ENCODE peak calls at places on chromosomes 12 and 14, in six cellular contexts. Q is kidney tubule cell, C is right cardiac atrium, A is G401, Z is T-helper 9 cell, I is left colon. W is an unnamed sample.

GRCh38 chr14:103279129-103280025 is 54.7 kb upstream of the EIF5 start:
- DNase-seq in Q (peak), C (peak), A (peak), Z (no peak), I (no peak), W (no peak)

GRCh38 chr14:93160353-93160801 is 24.3 kb downstream of the MOAP1 start:
- DNase-seq in Q (peak), C (no peak), A (no peak), Z (no peak), I (peak), W (no peak)

GRCh38 chr12:15855646-15856045 is 26.5 kb upstream of the STRAP start:
- DNase-seq in Q (peak), C (no peak), A (no peak), Z (no peak), I (no peak), W (no peak)

GRCh38 chr12:69345077-69345476 is 3.1 kb upstream of the LYZ start:
- DNase-seq in Q (no peak), C (no peak), A (no peak), Z (no peak), I (no peak), W (no peak)

GRCh38 chr12:24780969-24781368 is 167.9 kb downstream of the BCAT1 start:
- DNase-seq in Q (peak), C (no peak), A (no peak), Z (no peak), I (no peak), W (no peak)

GRCh38 chr14:56857206-56857605 is 46.9 kb upstream of the OTX2 start:
- DNase-seq in Q (no peak), C (no peak), A (peak), Z (no peak), I (no peak), W (no peak)

GRCh38 chr12:89863332-89863938 is 154.8 kb upstream of the ATP2B1 start:
- DNase-seq in Q (no peak), C (no peak), A (no peak), Z (peak), I (peak), W (peak)

GRCh38 chr14:24058260-24058950 is 6.6 kb downstream of the CARMIL3 start:
- DNase-seq in Q (peak), C (peak), A (peak), Z (peak), I (peak), W (peak)

GRCh38 chr14:44662250-44662891 is 155.3 kb upstream of the FSCB start:
- DNase-seq in Q (peak), C (no peak), A (no peak), Z (no peak), I (no peak), W (no peak)

GRCh38 chr14:105865904-105866840 is 339.8 kb downstream of the TMEM121 start:
- DNase-seq in Q (no peak), C (no peak), A (no peak), Z (no peak), I (no peak), W (no peak)

GRCh38 chr14:52279405-52279804 is 11.9 kb downstream of the PTGDR start:
- DNase-seq in Q (no peak), C (no peak), A (no peak), Z (no peak), I (no peak), W (no peak)

GRCh38 chr12:124510301-124510970 is 57.0 kb downstream of the NCOR2 start:
- DNase-seq in Q (peak), C (no peak), A (no peak), Z (no peak), I (peak), W (peak)

GRCh38 chr12:130948136-130948535 is 5.6 kb upstream of the ADGRD1 start:
- DNase-seq in Q (no peak), C (peak), A (no peak), Z (no peak), I (no peak), W (no peak)

GRCh38 chr12:111438501-111438900 is 32.8 kb downstream of the SH2B3 start:
- DNase-seq in Q (peak), C (peak), A (no peak), Z (peak), I (peak), W (no peak)

GRCh38 chr14:105343194-105343593 is 28.6 kb downstream of the PACS2 start:
- DNase-seq in Q (no peak), C (no peak), A (no peak), Z (no peak), I (no peak), W (no peak)

GRCh38 chr14:96146131-96146771 is 58.4 kb upstream of the BDKRB2 start:
- DNase-seq in Q (peak), C (no peak), A (peak), Z (no peak), I (no peak), W (peak)

GRCh38 chr12:64701283-64701682 is 57.9 kb downstream of the GNS start:
- DNase-seq in Q (no peak), C (no peak), A (no peak), Z (no peak), I (no peak), W (no peak)

GRCh38 chr14:101907619-101908018 is 56.8 kb upstream of the DYNC1H1 start:
- DNase-seq in Q (no peak), C (no peak), A (no peak), Z (no peak), I (no peak), W (no peak)

GRCh38 chr12:47849261-47849660 is 29.6 kb upstream of the HDAC7 start:
- DNase-seq in Q (no peak), C (no peak), A (no peak), Z (no peak), I (no peak), W (no peak)

GRCh38 chr12:112169086-112169872 is 43.9 kb downstream of the TRAFD1 start:
- DNase-seq in Q (no peak), C (peak), A (no peak), Z (no peak), I (no peak), W (no peak)

GRCh38 chr12:82694276-82694675 is 7.6 kb downstream of the TMTC2 start:
- DNase-seq in Q (no peak), C (no peak), A (no peak), Z (no peak), I (no peak), W (no peak)

GRCh38 chr12:15527201-15527782 is 205.0 kb downstream of the PTPRO start:
- DNase-seq in Q (peak), C (peak), A (no peak), Z (no peak), I (no peak), W (peak)

GRCh38 chr14:69005432-69006148 is 26.5 kb upstream of the ACTN1 start:
- DNase-seq in Q (peak), C (peak), A (no peak), Z (no peak), I (peak), W (peak)

GRCh38 chr12:41092115-41092514 is 96.0 kb upstream of the PDZRN4 start:
- DNase-seq in Q (no peak), C (no peak), A (no peak), Z (no peak), I (no peak), W (no peak)

GRCh38 chr12:67515679-67516363 is 132.7 kb upstream of the DYRK2 start:
- DNase-seq in Q (no peak), C (no peak), A (no peak), Z (peak), I (peak), W (no peak)

GRCh38 chr12:6927379-6927991 is at the start of gene ATN1:
- DNase-seq in Q (peak), C (peak), A (peak), Z (peak), I (peak), W (peak)

GRCh38 chr14:98548071-98548686 is 723.8 kb downstream of the BCL11B start:
- DNase-seq in Q (no peak), C (no peak), A (no peak), Z (no peak), I (no peak), W (no peak)

GRCh38 chr14:35287481-35288013 is 4.6 kb upstream of the PSMA6 start:
- DNase-seq in Q (peak), C (no peak), A (no peak), Z (no peak), I (no peak), W (no peak)

GRCh38 chr14:104827173-104828055 is 26.5 kb downstream of the ZBTB42 start:
- DNase-seq in Q (peak), C (peak), A (peak), Z (peak), I (peak), W (no peak)

GRCh38 chr14:89952581-89952980 is 1.9 kb downstream of the EFCAB11 start:
- DNase-seq in Q (no peak), C (no peak), A (no peak), Z (no peak), I (no peak), W (no peak)

GRCh38 chr14:20682435-20683124 is 1.8 kb upstream of the RNASE4 start:
- DNase-seq in Q (peak), C (peak), A (peak), Z (peak), I (peak), W (peak)

GRCh38 chr12:65822732-65823480 is 1.4 kb upstream of the HMGA2 start:
- DNase-seq in Q (peak), C (peak), A (peak), Z (no peak), I (peak), W (no peak)

GRCh38 chr14:67583711-67584644 is 16.1 kb downstream of the PIGH start:
- DNase-seq in Q (peak), C (no peak), A (peak), Z (peak), I (peak), W (peak)

GRCh38 chr14:36519431-36520321 is at the start of gene NKX2-1:
- DNase-seq in Q (no peak), C (no peak), A (no peak), Z (no peak), I (no peak), W (no peak)

GRCh38 chr14:51333901-51334432 is 93.9 kb downstream of the TMX1 start:
- DNase-seq in Q (no peak), C (no peak), A (no peak), Z (no peak), I (no peak), W (no peak)

GRCh38 chr12:106739318-106739717 is 35.2 kb upstream of the RIC8B start:
- DNase-seq in Q (no peak), C (no peak), A (no peak), Z (no peak), I (no peak), W (no peak)